ENCODE peak calls at places on chromosomes 4 and X, in eight cellular contexts. One of them, this sample, is unnamed.

GRCh38 chr4:56106180-56106579 is 157.4 kb downstream of the CEP135 start:
- DNase-seq in astrocyte: no peak
- DNase-seq in SK-N-SH: no peak
- DNase-seq in endodermal cell: no peak
- DNase-seq in adipocyte: peak; percentile 36
- DNase-seq in kidney: no peak
- DNase-seq in fibroblast of lung: no peak
- DNase-seq in mesendoderm: no peak
- DNase-seq in this sample: no peak

GRCh38 chrX:9573282-9574106 is 108.6 kb downstream of the TBL1X start:
- DNase-seq in astrocyte: no peak
- DNase-seq in SK-N-SH: no peak
- DNase-seq in endodermal cell: peak; percentile 47
- DNase-seq in adipocyte: no peak
- DNase-seq in kidney: no peak
- DNase-seq in fibroblast of lung: no peak
- DNase-seq in mesendoderm: peak; percentile 20
- DNase-seq in this sample: no peak

GRCh38 chrX:22404297-22404696 is 131.6 kb downstream of the CBLL2 start:
- DNase-seq in astrocyte: no peak
- DNase-seq in SK-N-SH: no peak
- DNase-seq in endodermal cell: no peak
- DNase-seq in adipocyte: no peak
- DNase-seq in kidney: no peak
- DNase-seq in fibroblast of lung: no peak
- DNase-seq in mesendoderm: no peak
- DNase-seq in this sample: no peak

GRCh38 chr4:44447563-44448504 is 775 bp downstream of the KCTD8 start:
- DNase-seq in astrocyte: peak; percentile 47
- DNase-seq in SK-N-SH: peak; percentile 27
- DNase-seq in endodermal cell: peak; percentile 87
- DNase-seq in adipocyte: peak; percentile 2
- DNase-seq in kidney: peak; percentile 74
- DNase-seq in fibroblast of lung: peak; percentile 61
- DNase-seq in mesendoderm: peak; percentile 85
- DNase-seq in this sample: peak; percentile 21

GRCh38 chrX:28586291-28586690 is 955 bp upstream of the IL1RAPL1 start:
- DNase-seq in astrocyte: peak; percentile 39
- DNase-seq in SK-N-SH: no peak
- DNase-seq in endodermal cell: peak; percentile 75
- DNase-seq in adipocyte: peak; percentile 58
- DNase-seq in kidney: no peak
- DNase-seq in fibroblast of lung: peak; percentile 61
- DNase-seq in mesendoderm: peak; percentile 63
- DNase-seq in this sample: peak; percentile 31

GRCh38 chr4:4533461-4534169 is 8.2 kb downstream of the STX18 start:
- DNase-seq in astrocyte: no peak
- DNase-seq in SK-N-SH: no peak
- DNase-seq in endodermal cell: no peak
- DNase-seq in adipocyte: no peak
- DNase-seq in kidney: no peak
- DNase-seq in fibroblast of lung: no peak
- DNase-seq in mesendoderm: no peak
- DNase-seq in this sample: no peak

GRCh38 chr4:168374772-168375523 is 56.4 kb upstream of the DDX60 start:
- DNase-seq in astrocyte: no peak
- DNase-seq in SK-N-SH: no peak
- DNase-seq in endodermal cell: no peak
- DNase-seq in adipocyte: no peak
- DNase-seq in kidney: no peak
- DNase-seq in fibroblast of lung: no peak
- DNase-seq in mesendoderm: no peak
- DNase-seq in this sample: no peak

GRCh38 chrX:37887347-37887746 is 40.0 kb upstream of the DYNLT3 start:
- DNase-seq in astrocyte: no peak
- DNase-seq in SK-N-SH: no peak
- DNase-seq in endodermal cell: no peak
- DNase-seq in adipocyte: no peak
- DNase-seq in kidney: no peak
- DNase-seq in fibroblast of lung: no peak
- DNase-seq in mesendoderm: no peak
- DNase-seq in this sample: no peak

GRCh38 chr4:124334119-124334518 is 378.4 kb downstream of the ANKRD50 start:
- DNase-seq in astrocyte: peak; percentile 73
- DNase-seq in SK-N-SH: peak; percentile 42
- DNase-seq in endodermal cell: peak; percentile 57
- DNase-seq in adipocyte: peak; percentile 93
- DNase-seq in kidney: no peak
- DNase-seq in fibroblast of lung: peak; percentile 77
- DNase-seq in mesendoderm: peak; percentile 78
- DNase-seq in this sample: peak; percentile 88

GRCh38 chr4:170868191-170868590 is 778.4 kb upstream of the AADAT start:
- DNase-seq in astrocyte: no peak
- DNase-seq in SK-N-SH: no peak
- DNase-seq in endodermal cell: no peak
- DNase-seq in adipocyte: peak; percentile 26
- DNase-seq in kidney: no peak
- DNase-seq in fibroblast of lung: peak; percentile 6
- DNase-seq in mesendoderm: no peak
- DNase-seq in this sample: no peak

GRCh38 chr4:80362578-80363181 is 27.1 kb downstream of the CFAP299 start:
- DNase-seq in astrocyte: peak; percentile 6
- DNase-seq in SK-N-SH: peak; percentile 39
- DNase-seq in endodermal cell: peak; percentile 89
- DNase-seq in adipocyte: peak; percentile 70
- DNase-seq in kidney: no peak
- DNase-seq in fibroblast of lung: peak; percentile 25
- DNase-seq in mesendoderm: peak; percentile 60
- DNase-seq in this sample: peak; percentile 4

GRCh38 chr4:134141728-134142127 is 59.9 kb downstream of the PABPC4L start:
- DNase-seq in astrocyte: no peak
- DNase-seq in SK-N-SH: no peak
- DNase-seq in endodermal cell: no peak
- DNase-seq in adipocyte: no peak
- DNase-seq in kidney: no peak
- DNase-seq in fibroblast of lung: no peak
- DNase-seq in mesendoderm: no peak
- DNase-seq in this sample: no peak

GRCh38 chr4:95637047-95637600 is 88.4 kb upstream of the UNC5C start:
- DNase-seq in astrocyte: peak; percentile 3
- DNase-seq in SK-N-SH: peak; percentile 42
- DNase-seq in endodermal cell: no peak
- DNase-seq in adipocyte: peak; percentile 28
- DNase-seq in kidney: no peak
- DNase-seq in fibroblast of lung: peak; percentile 15
- DNase-seq in mesendoderm: peak; percentile 59
- DNase-seq in this sample: peak; percentile 46

GRCh38 chrX:78747471-78747870 is at the start of gene LPAR4:
- DNase-seq in astrocyte: peak; percentile 23
- DNase-seq in SK-N-SH: no peak
- DNase-seq in endodermal cell: peak; percentile 67
- DNase-seq in adipocyte: no peak
- DNase-seq in kidney: no peak
- DNase-seq in fibroblast of lung: peak; percentile 42
- DNase-seq in mesendoderm: peak; percentile 74
- DNase-seq in this sample: peak; percentile 1

GRCh38 chr4:1770245-1770644 is 22.8 kb upstream of the FGFR3 start:
- DNase-seq in astrocyte: no peak
- DNase-seq in SK-N-SH: no peak
- DNase-seq in endodermal cell: no peak
- DNase-seq in adipocyte: no peak
- DNase-seq in kidney: no peak
- DNase-seq in fibroblast of lung: no peak
- DNase-seq in mesendoderm: no peak
- DNase-seq in this sample: no peak

GRCh38 chr4:156584100-156584499 is 387.5 kb downstream of the PDGFC start:
- DNase-seq in astrocyte: peak; percentile 54
- DNase-seq in SK-N-SH: no peak
- DNase-seq in endodermal cell: no peak
- DNase-seq in adipocyte: peak; percentile 3
- DNase-seq in kidney: no peak
- DNase-seq in fibroblast of lung: peak; percentile 58
- DNase-seq in mesendoderm: no peak
- DNase-seq in this sample: peak; percentile 23

GRCh38 chrX:66004928-66005831 is 34.7 kb downstream of the VSIG4 start:
- DNase-seq in astrocyte: no peak
- DNase-seq in SK-N-SH: no peak
- DNase-seq in endodermal cell: no peak
- DNase-seq in adipocyte: no peak
- DNase-seq in kidney: no peak
- DNase-seq in fibroblast of lung: no peak
- DNase-seq in mesendoderm: no peak
- DNase-seq in this sample: no peak

GRCh38 chr4:173516621-173517612 is 13.1 kb downstream of the HAND2 start:
- DNase-seq in astrocyte: no peak
- DNase-seq in SK-N-SH: peak; percentile 70
- DNase-seq in endodermal cell: peak; percentile 75
- DNase-seq in adipocyte: no peak
- DNase-seq in kidney: no peak
- DNase-seq in fibroblast of lung: no peak
- DNase-seq in mesendoderm: peak; percentile 51
- DNase-seq in this sample: no peak
- H3K9ac ChIP-seq in astrocyte: no peak overlapping the region
- H3K9ac ChIP-seq in SK-N-SH: peak overlapping the region; percentile 72
- H3K9ac ChIP-seq in endodermal cell: no peak overlapping the region
- H3K9ac ChIP-seq in adipocyte: no peak overlapping the region
- H3K9ac ChIP-seq in kidney: no peak overlapping the region
- H3K9ac ChIP-seq in fibroblast of lung: no peak overlapping the region
- H3K9ac ChIP-seq in mesendoderm: peak overlapping the region; percentile 16
- H3K9ac ChIP-seq in this sample: no peak overlapping the region

GRCh38 chr4:57865264-57865663 is 755.1 kb upstream of the IGFBP7 start:
- DNase-seq in astrocyte: no peak
- DNase-seq in SK-N-SH: no peak
- DNase-seq in endodermal cell: no peak
- DNase-seq in adipocyte: no peak
- DNase-seq in kidney: no peak
- DNase-seq in fibroblast of lung: no peak
- DNase-seq in mesendoderm: no peak
- DNase-seq in this sample: no peak

DNA sequence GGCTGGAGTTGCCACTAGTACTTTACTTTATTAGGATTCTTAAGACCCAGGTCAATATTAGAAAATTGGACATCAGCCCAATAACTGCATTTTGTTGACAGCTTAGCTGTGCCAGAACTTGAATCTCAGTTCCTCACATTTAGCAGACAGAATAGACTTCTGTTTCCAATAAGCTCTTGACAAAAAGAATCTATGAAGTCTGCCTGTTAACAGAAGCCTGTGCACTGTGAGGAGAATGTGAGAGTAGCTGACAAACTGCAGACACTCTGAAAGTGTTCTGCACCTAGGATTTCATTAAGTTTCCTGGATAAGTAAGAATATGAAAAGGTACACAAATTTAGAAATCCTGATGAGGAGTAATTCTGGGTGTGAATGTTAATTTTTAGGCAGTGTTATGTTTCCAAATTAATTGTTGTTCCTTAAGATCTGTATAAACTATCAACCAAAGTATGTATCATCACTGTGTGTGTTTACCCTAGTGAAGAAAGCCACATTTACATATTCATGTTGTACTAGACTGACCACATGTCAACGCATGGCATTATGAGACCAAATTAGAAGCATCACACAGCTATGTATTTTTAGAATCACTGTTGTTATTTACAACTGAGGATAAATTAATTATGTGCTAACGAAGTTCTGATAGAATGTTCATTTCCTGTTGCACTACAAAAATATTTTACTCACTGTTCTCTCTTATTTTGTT is 756.4 kb upstream of the IGFBP7 start:
- DNase-seq in astrocyte: no peak
- DNase-seq in SK-N-SH: no peak
- DNase-seq in endodermal cell: no peak
- DNase-seq in adipocyte: no peak
- DNase-seq in kidney: no peak
- DNase-seq in fibroblast of lung: no peak
- DNase-seq in mesendoderm: no peak
- DNase-seq in this sample: no peak
- H3K36me3 ChIP-seq in astrocyte: no peaks in the 10 kb centered on the region
- H3K36me3 ChIP-seq in SK-N-SH: no peaks in the 10 kb centered on the region
- H3K36me3 ChIP-seq in endodermal cell: no peaks in the 10 kb centered on the region
- H3K36me3 ChIP-seq in adipocyte: no peaks in the 10 kb centered on the region
- H3K36me3 ChIP-seq in kidney: no peaks in the 10 kb centered on the region
- H3K36me3 ChIP-seq in fibroblast of lung: no peaks in the 10 kb centered on the region
- H3K36me3 ChIP-seq in mesendoderm: no peaks in the 10 kb centered on the region
- H3K36me3 ChIP-seq in this sample: no peaks in the 10 kb centered on the region

DNA sequence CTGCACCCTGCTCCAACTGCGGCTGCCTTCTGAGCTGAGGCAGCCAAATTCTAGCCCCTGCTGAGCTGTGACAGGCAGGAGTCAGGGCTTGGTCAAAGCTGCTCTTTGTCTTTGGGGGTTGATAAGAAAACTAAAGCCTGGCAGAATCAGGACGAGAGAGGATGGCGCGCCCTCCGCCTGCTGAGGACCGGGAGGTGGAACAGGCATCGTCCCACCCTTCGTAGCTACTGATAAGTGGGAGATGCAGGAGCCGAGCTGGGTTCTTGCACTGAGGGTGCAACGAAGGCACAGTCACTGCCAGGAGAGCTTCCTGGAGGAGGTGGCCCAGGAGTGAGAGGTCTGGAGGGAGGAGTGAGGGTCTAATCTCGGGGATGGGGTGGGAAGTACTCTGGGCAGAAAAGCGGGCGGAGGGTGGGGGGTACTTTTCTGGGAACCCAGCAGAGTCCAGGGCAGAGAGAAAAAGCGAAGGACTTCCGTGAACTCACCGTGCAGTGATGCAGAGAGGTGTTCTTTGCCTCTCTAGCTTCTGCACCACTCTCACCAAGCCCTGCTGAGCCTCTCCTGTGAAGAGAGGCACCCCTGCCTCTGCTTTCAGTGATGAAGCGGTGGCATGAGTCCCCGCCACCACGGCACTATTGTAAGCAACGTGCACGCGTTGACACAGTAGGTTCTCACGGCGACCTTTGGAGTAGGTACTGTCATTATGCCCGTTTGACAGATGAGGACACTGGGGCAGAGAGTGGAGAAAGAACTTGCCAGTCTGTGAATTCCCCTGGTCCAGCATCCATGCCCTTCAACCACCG is 107.8 kb downstream of the SORCS2 start:
- DNase-seq in astrocyte: no peak
- DNase-seq in SK-N-SH: no peak
- DNase-seq in endodermal cell: no peak
- DNase-seq in adipocyte: no peak
- DNase-seq in kidney: peak; percentile 52
- DNase-seq in fibroblast of lung: no peak
- DNase-seq in mesendoderm: no peak
- DNase-seq in this sample: no peak
- H3K9ac ChIP-seq in astrocyte: no peak overlapping the region
- H3K9ac ChIP-seq in SK-N-SH: no peak overlapping the region
- H3K9ac ChIP-seq in endodermal cell: no peak overlapping the region
- H3K9ac ChIP-seq in adipocyte: no peak overlapping the region
- H3K9ac ChIP-seq in kidney: no peak overlapping the region
- H3K9ac ChIP-seq in fibroblast of lung: no peak overlapping the region
- H3K9ac ChIP-seq in mesendoderm: no peak overlapping the region
- H3K9ac ChIP-seq in this sample: no peak overlapping the region

GRCh38 chr4:17599826-17600225 is 14.6 kb upstream of the MED28 start:
- DNase-seq in astrocyte: no peak
- DNase-seq in SK-N-SH: no peak
- DNase-seq in endodermal cell: no peak
- DNase-seq in adipocyte: no peak
- DNase-seq in kidney: no peak
- DNase-seq in fibroblast of lung: no peak
- DNase-seq in mesendoderm: no peak
- DNase-seq in this sample: no peak

GRCh38 chr4:17597517-17597916 is 16.9 kb upstream of the MED28 start:
- DNase-seq in astrocyte: no peak
- DNase-seq in SK-N-SH: peak; percentile 21
- DNase-seq in endodermal cell: peak; percentile 61
- DNase-seq in adipocyte: no peak
- DNase-seq in kidney: no peak
- DNase-seq in fibroblast of lung: no peak
- DNase-seq in mesendoderm: peak; percentile 16
- DNase-seq in this sample: peak; percentile 48

GRCh38 chr4:17595471-17596005 is 18.5 kb downstream of the LAP3 start:
- DNase-seq in astrocyte: no peak
- DNase-seq in SK-N-SH: no peak
- DNase-seq in endodermal cell: no peak
- DNase-seq in adipocyte: no peak
- DNase-seq in kidney: no peak
- DNase-seq in fibroblast of lung: no peak
- DNase-seq in mesendoderm: no peak
- DNase-seq in this sample: no peak
- H3K36me3 ChIP-seq in astrocyte: peaks cover 27% of the 10 kb centered on the region
- H3K36me3 ChIP-seq in SK-N-SH: peaks cover 41% of the 10 kb centered on the region
- H3K36me3 ChIP-seq in endodermal cell: peaks cover 41% of the 10 kb centered on the region
- H3K36me3 ChIP-seq in adipocyte: peaks cover 88% of the 10 kb centered on the region
- H3K36me3 ChIP-seq in kidney: peaks cover 42% of the 10 kb centered on the region
- H3K36me3 ChIP-seq in fibroblast of lung: peaks cover 2% of the 10 kb centered on the region
- H3K36me3 ChIP-seq in mesendoderm: peaks cover 8% of the 10 kb centered on the region
- H3K36me3 ChIP-seq in this sample: peaks cover 13% of the 10 kb centered on the region